ENCODE peak calls at places on chromosomes 3 and 15, in nine cellular contexts. One of them, this sample, is unnamed.
A peak's percentile ranks its signal among the peaks of the same experiment; 100 is the strongest.

GRCh38 chr3:44509985-44510360 is 32.5 kb upstream of the ZNF445 start:
- DNase-seq in WTC11: no peak
- DNase-seq in esophagus muscularis mucosa: no peak
- DNase-seq in AG09309: no peak
- DNase-seq in GM12865: peak; percentile 57
- DNase-seq in OCI-LY7: peak; percentile 59
- DNase-seq in AG04450: no peak
- DNase-seq in left ventricle myocardium inferior: no peak
- DNase-seq in progenitor cell of endocrine pancreas: no peak
- DNase-seq in this sample: no peak

GRCh38 chr3:129694228-129694627 is 87.8 kb upstream of the PLXND1 start:
- DNase-seq in OCI-LY7: no peak
- DNase-seq in WTC11: no peak
- DNase-seq in left ventricle myocardium inferior: no peak
- DNase-seq in AG04450: no peak
- DNase-seq in progenitor cell of endocrine pancreas: no peak
- DNase-seq in AG09309: no peak
- DNase-seq in esophagus muscularis mucosa: no peak
- DNase-seq in GM12865: no peak
- DNase-seq in this sample: peak; percentile 50

GRCh38 chr3:37952564-37952963 is 38.0 kb upstream of the VILL start:
- DNase-seq in esophagus muscularis mucosa: no peak
- DNase-seq in AG04450: no peak
- DNase-seq in GM12865: no peak
- DNase-seq in OCI-LY7: no peak
- DNase-seq in AG09309: no peak
- DNase-seq in progenitor cell of endocrine pancreas: no peak
- DNase-seq in left ventricle myocardium inferior: no peak
- DNase-seq in WTC11: no peak
- DNase-seq in this sample: no peak

GRCh38 chr3:66485291-66485968 is 15.4 kb downstream of the LRIG1 start:
- DNase-seq in AG09309: no peak
- DNase-seq in GM12865: no peak
- DNase-seq in esophagus muscularis mucosa: no peak
- DNase-seq in left ventricle myocardium inferior: no peak
- DNase-seq in OCI-LY7: no peak
- DNase-seq in AG04450: peak; percentile 90
- DNase-seq in progenitor cell of endocrine pancreas: no peak
- DNase-seq in WTC11: no peak
- DNase-seq in this sample: no peak

GRCh38 chr3:119120480-119120879 is 25.5 kb upstream of the TEX55 start:
- DNase-seq in GM12865: no peak
- DNase-seq in AG09309: no peak
- DNase-seq in AG04450: no peak
- DNase-seq in progenitor cell of endocrine pancreas: no peak
- DNase-seq in esophagus muscularis mucosa: no peak
- DNase-seq in left ventricle myocardium inferior: no peak
- DNase-seq in WTC11: no peak
- DNase-seq in OCI-LY7: no peak
- DNase-seq in this sample: no peak

GRCh38 chr3:43894176-43895049 is 203.7 kb downstream of the ABHD5 start:
- DNase-seq in AG04450: peak; percentile 61
- DNase-seq in OCI-LY7: peak; percentile 89
- DNase-seq in WTC11: peak; percentile 75
- DNase-seq in esophagus muscularis mucosa: no peak
- DNase-seq in progenitor cell of endocrine pancreas: peak; percentile 63
- DNase-seq in AG09309: peak; percentile 16
- DNase-seq in left ventricle myocardium inferior: peak; percentile 50
- DNase-seq in GM12865: peak; percentile 70
- DNase-seq in this sample: no peak

GRCh38 chr3:195254454-195255175 is 16.3 kb downstream of the XXYLT1 start:
- DNase-seq in progenitor cell of endocrine pancreas: no peak
- DNase-seq in esophagus muscularis mucosa: peak; percentile 60
- DNase-seq in AG09309: no peak
- DNase-seq in OCI-LY7: no peak
- DNase-seq in GM12865: no peak
- DNase-seq in left ventricle myocardium inferior: no peak
- DNase-seq in WTC11: no peak
- DNase-seq in AG04450: no peak
- DNase-seq in this sample: peak; percentile 82

GRCh38 chr3:173397161-173398110 is at the start of gene NLGN1:
- DNase-seq in left ventricle myocardium inferior: peak; percentile 72
- DNase-seq in GM12865: no peak
- DNase-seq in OCI-LY7: no peak
- DNase-seq in esophagus muscularis mucosa: no peak
- DNase-seq in progenitor cell of endocrine pancreas: peak; percentile 38
- DNase-seq in WTC11: peak; percentile 75
- DNase-seq in AG09309: peak; percentile 47
- DNase-seq in AG04450: peak; percentile 11
- DNase-seq in this sample: peak; percentile 39

GRCh38 chr3:84165278-84165677 is 793.5 kb upstream of the CADM2 start:
- DNase-seq in AG04450: no peak
- DNase-seq in esophagus muscularis mucosa: no peak
- DNase-seq in OCI-LY7: no peak
- DNase-seq in GM12865: no peak
- DNase-seq in progenitor cell of endocrine pancreas: no peak
- DNase-seq in left ventricle myocardium inferior: no peak
- DNase-seq in WTC11: no peak
- DNase-seq in AG09309: no peak
- DNase-seq in this sample: no peak

GRCh38 chr3:131840151-131840797 is 194.5 kb downstream of the CPNE4 start:
- DNase-seq in AG09309: no peak
- DNase-seq in WTC11: no peak
- DNase-seq in progenitor cell of endocrine pancreas: no peak
- DNase-seq in left ventricle myocardium inferior: no peak
- DNase-seq in OCI-LY7: no peak
- DNase-seq in GM12865: no peak
- DNase-seq in AG04450: no peak
- DNase-seq in esophagus muscularis mucosa: no peak
- DNase-seq in this sample: no peak

GRCh38 chr15:25177955-25178801 is 223.4 kb downstream of the SNRPN start:
- DNase-seq in OCI-LY7: no peak
- DNase-seq in AG09309: no peak
- DNase-seq in AG04450: no peak
- DNase-seq in esophagus muscularis mucosa: peak; percentile 91
- DNase-seq in progenitor cell of endocrine pancreas: peak; percentile 5
- DNase-seq in WTC11: peak; percentile 5
- DNase-seq in left ventricle myocardium inferior: peak; percentile 7
- DNase-seq in GM12865: no peak
- DNase-seq in this sample: peak; percentile 78

GRCh38 chr3:13194285-13195209 is 121.3 kb upstream of the IQSEC1 start:
- DNase-seq in AG09309: no peak
- DNase-seq in GM12865: no peak
- DNase-seq in progenitor cell of endocrine pancreas: no peak
- DNase-seq in OCI-LY7: no peak
- DNase-seq in AG04450: no peak
- DNase-seq in left ventricle myocardium inferior: no peak
- DNase-seq in esophagus muscularis mucosa: no peak
- DNase-seq in WTC11: no peak
- DNase-seq in this sample: no peak

GRCh38 chr3:196650740-196651311 is 11.3 kb downstream of the NRROS start:
- DNase-seq in OCI-LY7: no peak
- DNase-seq in esophagus muscularis mucosa: no peak
- DNase-seq in GM12865: no peak
- DNase-seq in progenitor cell of endocrine pancreas: no peak
- DNase-seq in AG04450: peak; percentile 90
- DNase-seq in WTC11: no peak
- DNase-seq in AG09309: peak; percentile 94
- DNase-seq in left ventricle myocardium inferior: peak; percentile 30
- DNase-seq in this sample: peak; percentile 71

GRCh38 chr3:52070724-52071621 is 14.6 kb upstream of the DUSP7 start:
- DNase-seq in progenitor cell of endocrine pancreas: no peak
- DNase-seq in esophagus muscularis mucosa: peak; percentile 93
- DNase-seq in GM12865: no peak
- DNase-seq in WTC11: no peak
- DNase-seq in AG04450: no peak
- DNase-seq in left ventricle myocardium inferior: peak; percentile 57
- DNase-seq in OCI-LY7: no peak
- DNase-seq in AG09309: no peak
- DNase-seq in this sample: no peak
- TF ChIP-seq CTCF in progenitor cell of endocrine pancreas: no peak
- TF ChIP-seq CTCF in esophagus muscularis mucosa: peak; percentile 13
- TF ChIP-seq CTCF in GM12865: no peak
- TF ChIP-seq CTCF in WTC11: no peak
- TF ChIP-seq CTCF in AG04450: no peak
- TF ChIP-seq CTCF in left ventricle myocardium inferior: no peak
- TF ChIP-seq CTCF in OCI-LY7: no peak
- TF ChIP-seq CTCF in AG09309: no peak
- TF ChIP-seq CTCF in this sample: no peak

GRCh38 chr15:58498821-58499580 is 67.2 kb downstream of the LIPC start:
- DNase-seq in OCI-LY7: no peak
- DNase-seq in WTC11: no peak
- DNase-seq in AG09309: peak; percentile 78
- DNase-seq in AG04450: peak; percentile 91
- DNase-seq in esophagus muscularis mucosa: no peak
- DNase-seq in GM12865: no peak
- DNase-seq in progenitor cell of endocrine pancreas: no peak
- DNase-seq in left ventricle myocardium inferior: no peak
- DNase-seq in this sample: peak; percentile 67

GRCh38 chr15:58494581-58494980 is 62.8 kb downstream of the LIPC start:
- DNase-seq in AG09309: no peak
- DNase-seq in esophagus muscularis mucosa: no peak
- DNase-seq in progenitor cell of endocrine pancreas: no peak
- DNase-seq in AG04450: no peak
- DNase-seq in left ventricle myocardium inferior: no peak
- DNase-seq in OCI-LY7: no peak
- DNase-seq in GM12865: no peak
- DNase-seq in WTC11: no peak
- DNase-seq in this sample: no peak

GRCh38 chr15:58497036-58497785 is 65.4 kb downstream of the LIPC start:
- DNase-seq in progenitor cell of endocrine pancreas: no peak
- DNase-seq in AG09309: no peak
- DNase-seq in GM12865: no peak
- DNase-seq in esophagus muscularis mucosa: no peak
- DNase-seq in AG04450: no peak
- DNase-seq in WTC11: no peak
- DNase-seq in OCI-LY7: no peak
- DNase-seq in left ventricle myocardium inferior: no peak
- DNase-seq in this sample: peak; percentile 23

GRCh38 chr15:58492661-58493397 is 61.0 kb downstream of the LIPC start:
- DNase-seq in GM12865: no peak
- DNase-seq in AG09309: no peak
- DNase-seq in left ventricle myocardium inferior: no peak
- DNase-seq in AG04450: no peak
- DNase-seq in progenitor cell of endocrine pancreas: no peak
- DNase-seq in OCI-LY7: no peak
- DNase-seq in WTC11: no peak
- DNase-seq in esophagus muscularis mucosa: no peak
- DNase-seq in this sample: no peak

DNA sequence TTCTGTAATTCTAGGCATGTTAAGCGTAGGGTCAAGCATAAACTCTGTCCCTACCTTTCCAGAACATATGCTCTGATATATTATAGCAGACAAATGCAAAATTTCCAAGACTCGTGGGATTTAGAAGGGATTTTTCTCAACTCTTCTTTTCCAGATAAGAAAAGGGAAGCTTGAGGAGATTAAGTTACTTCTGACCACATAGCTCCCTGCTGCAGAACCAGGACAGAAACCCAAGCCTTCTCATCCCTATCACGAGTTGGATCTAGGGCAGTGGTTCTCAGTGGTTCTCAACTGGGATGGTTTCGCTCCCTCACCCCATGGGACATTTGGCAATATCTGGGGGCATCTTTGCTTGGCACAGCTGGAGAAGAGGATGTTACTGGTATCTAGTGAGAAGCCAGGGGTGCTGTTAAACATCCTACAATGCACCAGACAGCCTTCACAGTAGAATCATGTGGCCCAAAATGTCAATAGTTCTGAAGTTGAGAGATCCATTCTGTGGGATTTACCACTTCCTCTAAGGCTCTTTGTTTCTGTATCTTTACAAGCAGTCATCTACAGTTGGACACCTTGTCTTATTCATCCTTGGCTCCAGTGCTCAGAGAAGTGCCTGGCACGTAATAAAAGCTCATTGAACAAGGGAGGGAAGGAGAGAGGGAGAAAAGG is 64.2 kb downstream of the LIPC start:
- DNase-seq in GM12865: no peak
- DNase-seq in WTC11: no peak
- DNase-seq in AG04450: no peak
- DNase-seq in AG09309: no peak
- DNase-seq in esophagus muscularis mucosa: no peak
- DNase-seq in left ventricle myocardium inferior: no peak
- DNase-seq in progenitor cell of endocrine pancreas: no peak
- DNase-seq in OCI-LY7: no peak
- DNase-seq in this sample: peak; percentile 45
- TF ChIP-seq CTCF in GM12865: no peak
- TF ChIP-seq CTCF in WTC11: no peak
- TF ChIP-seq CTCF in AG04450: no peak
- TF ChIP-seq CTCF in AG09309: no peak
- TF ChIP-seq CTCF in esophagus muscularis mucosa: no peak
- TF ChIP-seq CTCF in left ventricle myocardium inferior: no peak
- TF ChIP-seq CTCF in progenitor cell of endocrine pancreas: no peak
- TF ChIP-seq CTCF in OCI-LY7: no peak
- TF ChIP-seq CTCF in this sample: no peak

GRCh38 chr3:136249593-136250225 is 431 bp upstream of the PCCB start:
- DNase-seq in progenitor cell of endocrine pancreas: no peak
- DNase-seq in left ventricle myocardium inferior: no peak
- DNase-seq in esophagus muscularis mucosa: no peak
- DNase-seq in OCI-LY7: peak; percentile 70
- DNase-seq in AG04450: no peak
- DNase-seq in WTC11: no peak
- DNase-seq in AG09309: no peak
- DNase-seq in GM12865: peak; percentile 44
- DNase-seq in this sample: no peak

GRCh38 chr3:136250226-136250861 is at the start of gene PCCB:
- DNase-seq in AG04450: peak; percentile 81
- DNase-seq in WTC11: peak; percentile 95
- DNase-seq in OCI-LY7: peak; percentile 96
- DNase-seq in GM12865: peak; percentile 98
- DNase-seq in left ventricle myocardium inferior: peak; percentile 94
- DNase-seq in esophagus muscularis mucosa: peak; percentile 98
- DNase-seq in progenitor cell of endocrine pancreas: peak; percentile 89
- DNase-seq in AG09309: peak; percentile 63
- DNase-seq in this sample: peak; percentile 87

GRCh38 chr3:136251511-136251910 is 1.4 kb downstream of the PCCB start:
- DNase-seq in left ventricle myocardium inferior: no peak
- DNase-seq in OCI-LY7: peak; percentile 21
- DNase-seq in AG09309: no peak
- DNase-seq in GM12865: no peak
- DNase-seq in AG04450: no peak
- DNase-seq in esophagus muscularis mucosa: no peak
- DNase-seq in progenitor cell of endocrine pancreas: no peak
- DNase-seq in WTC11: no peak
- DNase-seq in this sample: no peak

GRCh38 chr3:136249091-136249490 is 1.0 kb upstream of the PCCB start:
- DNase-seq in progenitor cell of endocrine pancreas: no peak
- DNase-seq in AG04450: no peak
- DNase-seq in WTC11: no peak
- DNase-seq in GM12865: no peak
- DNase-seq in AG09309: no peak
- DNase-seq in OCI-LY7: peak; percentile 8
- DNase-seq in esophagus muscularis mucosa: no peak
- DNase-seq in left ventricle myocardium inferior: no peak
- DNase-seq in this sample: no peak

GRCh38 chr3:136250862-136251460 is 821 bp downstream of the PCCB start:
- DNase-seq in WTC11: peak; percentile 20
- DNase-seq in esophagus muscularis mucosa: no peak
- DNase-seq in GM12865: peak; percentile 84
- DNase-seq in OCI-LY7: peak; percentile 31
- DNase-seq in progenitor cell of endocrine pancreas: no peak
- DNase-seq in AG04450: no peak
- DNase-seq in left ventricle myocardium inferior: peak; percentile 67
- DNase-seq in AG09309: peak; percentile 8
- DNase-seq in this sample: peak; percentile 88
- TF ChIP-seq CTCF in WTC11: no peak
- TF ChIP-seq CTCF in esophagus muscularis mucosa: peak; percentile 15
- TF ChIP-seq CTCF in GM12865: peak; percentile 30
- TF ChIP-seq CTCF in OCI-LY7: no peak
- TF ChIP-seq CTCF in progenitor cell of endocrine pancreas: no peak
- TF ChIP-seq CTCF in AG04450: peak; percentile 31
- TF ChIP-seq CTCF in left ventricle myocardium inferior: peak; percentile 31
- TF ChIP-seq CTCF in AG09309: peak; percentile 30
- TF ChIP-seq CTCF in this sample: no peak

GRCh38 chr15:73052679-73053397 is 575 bp downstream of the NEO1 start:
- DNase-seq in AG04450: no peak
- DNase-seq in WTC11: peak; percentile 59
- DNase-seq in AG09309: no peak
- DNase-seq in OCI-LY7: peak; percentile 41
- DNase-seq in esophagus muscularis mucosa: no peak
- DNase-seq in left ventricle myocardium inferior: peak; percentile 29
- DNase-seq in progenitor cell of endocrine pancreas: peak; percentile 59
- DNase-seq in GM12865: peak; percentile 21
- DNase-seq in this sample: peak; percentile 32
- TF ChIP-seq CTCF in AG04450: peak; percentile 26
- TF ChIP-seq CTCF in WTC11: no peak
- TF ChIP-seq CTCF in AG09309: peak; percentile 22
- TF ChIP-seq CTCF in OCI-LY7: peak; percentile 69
- TF ChIP-seq CTCF in esophagus muscularis mucosa: peak; percentile 36
- TF ChIP-seq CTCF in left ventricle myocardium inferior: peak; percentile 48
- TF ChIP-seq CTCF in progenitor cell of endocrine pancreas: peak; percentile 45
- TF ChIP-seq CTCF in GM12865: peak; percentile 9
- TF ChIP-seq CTCF in this sample: no peak

This sample was measured in lower leg skin.